ENCODE peak calls at places on chromosomes 13 and 19, in ten cellular contexts. I, F, V, Y, Z, D, P, R, W and N are unnamed samples.

GRCh38 chr19:51799311-51799997 is 4.5 kb downstream of the FPR3 start:
- DNase-seq in I (peak), F (no peak), V (peak), Y (peak), Z (peak), D (peak), P (peak), R (peak), W (peak), N (no peak)

GRCh38 chr19:45172173-45172572 is 5.9 kb downstream of the TRAPPC6A start:
- DNase-seq in I (no peak), F (no peak), V (no peak), Y (no peak), Z (no peak), D (no peak), P (no peak), R (no peak), W (no peak), N (no peak)

GRCh38 chr19:57282011-57282636 is 1.8 kb downstream of the ZNF460 start:
- DNase-seq in I (no peak), F (no peak), V (no peak), Y (no peak), Z (no peak), D (no peak), P (no peak), R (no peak), W (no peak), N (no peak)

GRCh38 chr19:3176715-3177501 is 1.7 kb upstream of the S1PR4 start:
- DNase-seq in I (peak), F (no peak), V (peak), Y (no peak), Z (no peak), D (peak), P (no peak), R (no peak), W (no peak), N (no peak)

GRCh38 chr19:5423567-5424125 is 31.6 kb upstream of the ZNRF4 start:
- DNase-seq in I (no peak), F (no peak), V (no peak), Y (no peak), Z (no peak), D (no peak), P (no peak), R (no peak), W (no peak), N (no peak)

GRCh38 chr19:9566729-9567128 is 17.6 kb downstream of the ZNF121 start:
- DNase-seq in I (no peak), F (no peak), V (no peak), Y (no peak), Z (no peak), D (no peak), P (no peak), R (no peak), W (no peak), N (no peak)

GRCh38 chr13:67117010-67117550 is 113.1 kb downstream of the PCDH9 start:
- DNase-seq in I (no peak), F (no peak), V (peak), Y (no peak), Z (no peak), D (no peak), P (no peak), R (no peak), W (no peak), N (no peak)

GRCh38 chr13:23899555-23899954 is 2.3 kb upstream of the C1QTNF9B start:
- DNase-seq in I (no peak), F (no peak), V (peak), Y (peak), Z (peak), D (peak), P (no peak), R (no peak), W (no peak), N (no peak)

GRCh38 chr19:16623066-16623465 is 4.9 kb downstream of the MED26 start:
- DNase-seq in I (no peak), F (no peak), V (no peak), Y (no peak), Z (no peak), D (no peak), P (no peak), R (no peak), W (no peak), N (no peak)

GRCh38 chr13:23979361-23980159 is 82.3 kb upstream of the C1QTNF9B start:
- DNase-seq in I (peak), F (no peak), V (peak), Y (peak), Z (peak), D (peak), P (no peak), R (peak), W (peak), N (no peak)

DNA sequence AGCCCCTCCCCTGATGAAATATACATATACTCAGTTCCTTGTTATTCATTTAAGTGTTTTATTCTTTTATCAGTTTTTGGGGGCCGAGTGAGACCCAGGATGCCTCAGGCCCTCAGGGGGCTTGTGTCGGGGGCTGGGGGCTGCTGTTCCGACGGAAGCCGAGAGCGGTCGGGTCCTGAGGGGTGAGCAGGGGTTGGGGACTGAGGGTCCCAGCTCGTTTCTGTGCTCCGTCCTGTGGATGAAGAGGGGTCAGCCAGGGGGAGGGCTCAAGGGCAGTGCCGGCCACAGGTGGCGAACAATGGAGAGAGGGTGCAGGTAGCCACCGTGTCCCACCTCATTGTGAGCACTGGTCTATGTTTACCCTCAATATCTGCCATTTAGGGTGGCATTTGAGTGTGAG is 1.9 kb downstream of the PCP2 start:
- DNase-seq in I (no peak), F (no peak), V (no peak), Y (no peak), Z (no peak), D (no peak), P (no peak), R (no peak), W (no peak), N (no peak)
- H3K4me3 ChIP-seq in I (no peak), F (no peak), V (no peak), Y (no peak), Z (no peak), D (no peak), P (no peak), R (no peak), W (no peak), N (no peak)

GRCh38 chr19:12350890-12351197 is 14.6 kb downstream of the ZNF442 start:
- DNase-seq in I (no peak), F (no peak), V (no peak), Y (no peak), Z (no peak), D (peak), P (no peak), R (no peak), W (no peak), N (no peak)
- H3K4me3 ChIP-seq in I (no peak), F (no peak), V (no peak), Y (no peak), Z (no peak), D (no peak), P (no peak), R (no peak), W (no peak), N (no peak)

GRCh38 chr19:11577451-11578341 is at the start of gene ACP5:
- DNase-seq in I (no peak), F (no peak), V (no peak), Y (no peak), Z (peak), D (no peak), P (no peak), R (no peak), W (no peak), N (no peak)
- H3K4me3 ChIP-seq in I (peak), F (peak), V (no peak), Y (no peak), Z (no peak), D (no peak), P (no peak), R (no peak), W (peak), N (no peak)

DNA sequence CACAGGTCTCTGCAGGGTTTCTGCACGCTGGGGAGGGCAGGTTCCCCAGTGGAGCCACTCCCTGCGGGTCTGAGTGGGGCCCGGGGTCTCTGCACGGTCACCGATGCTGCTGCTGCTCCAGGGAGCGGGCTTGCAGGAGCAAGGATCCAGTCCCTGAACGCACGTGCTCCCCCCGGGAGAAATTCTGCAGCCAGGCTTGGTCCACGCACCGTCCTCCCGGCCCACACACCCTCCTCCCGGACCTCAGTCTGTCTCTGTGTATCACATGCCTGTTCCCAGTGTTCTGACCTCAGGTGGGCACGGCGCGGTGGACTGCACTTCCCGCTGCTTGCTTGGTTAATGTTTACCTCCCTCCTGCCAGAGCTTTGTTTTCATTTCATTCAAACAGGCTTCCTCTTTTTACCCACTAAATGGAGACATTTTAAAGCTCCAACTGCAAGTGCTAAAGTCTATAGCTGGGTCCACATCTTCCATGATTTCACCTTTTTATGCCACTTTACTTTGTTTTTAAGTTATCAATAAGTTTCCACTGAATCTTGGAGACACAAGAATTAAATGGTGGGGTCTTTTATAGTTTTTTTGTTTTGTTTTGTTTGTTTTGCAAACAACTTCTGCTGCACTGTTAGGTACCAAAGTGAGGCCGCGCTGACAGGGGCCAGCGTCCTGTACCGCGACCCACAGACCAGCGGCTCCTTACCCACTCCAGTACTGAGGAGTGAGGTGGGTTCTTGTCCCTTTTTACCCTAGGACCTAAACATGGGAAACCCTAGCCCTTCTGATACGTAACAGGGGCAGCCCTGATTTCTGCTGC is 76.0 kb upstream of the MCF2L start:
- DNase-seq in I (peak), F (no peak), V (no peak), Y (peak), Z (no peak), D (no peak), P (no peak), R (no peak), W (no peak), N (no peak)
- H3K4me3 ChIP-seq in I (no peak), F (no peak), V (no peak), Y (no peak), Z (no peak), D (no peak), P (no peak), R (no peak), W (no peak), N (no peak)

GRCh38 chr13:20230913-20231838 is 943 bp downstream of the GJB6 start:
- DNase-seq in I (no peak), F (no peak), V (no peak), Y (no peak), Z (no peak), D (no peak), P (no peak), R (no peak), W (no peak), N (no peak)
- H3K4me3 ChIP-seq in I (peak), F (no peak), V (no peak), Y (no peak), Z (no peak), D (no peak), P (no peak), R (no peak), W (peak), N (no peak)

DNA sequence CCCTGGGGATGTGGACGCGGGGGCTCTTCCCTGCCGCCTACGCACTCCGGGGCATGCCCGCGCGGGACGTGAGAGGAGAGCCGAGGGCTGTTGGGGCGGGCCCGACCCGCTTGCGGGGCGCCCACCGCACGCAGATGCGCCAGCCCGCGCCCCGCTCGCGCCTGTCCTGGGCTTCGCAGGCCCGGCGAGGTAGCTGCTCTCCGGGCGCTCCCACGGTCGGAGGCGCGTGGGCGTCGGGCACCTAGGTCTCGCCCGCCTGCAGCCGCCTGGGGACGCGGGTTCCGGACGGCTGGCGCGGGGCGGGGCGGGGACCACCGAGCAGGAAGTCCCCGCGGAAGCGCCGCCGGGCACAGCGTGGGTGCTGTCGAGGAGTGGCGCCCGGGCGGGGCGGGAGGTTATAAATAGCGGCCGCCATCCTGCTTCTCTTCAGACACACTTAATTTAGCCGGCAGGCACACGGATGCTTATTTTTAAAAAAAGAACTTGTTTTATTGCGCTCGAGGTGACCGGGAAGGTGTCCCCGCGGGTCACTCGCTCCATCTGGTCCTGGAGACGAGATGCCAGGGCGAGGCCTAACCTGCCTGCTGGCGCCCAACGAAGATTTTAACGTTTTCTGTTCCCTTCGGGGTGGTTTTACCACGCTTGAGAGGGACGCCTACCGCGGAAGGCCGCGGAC is 561 bp upstream of the GJA3 start:
- DNase-seq in I (peak), F (no peak), V (no peak), Y (no peak), Z (peak), D (no peak), P (no peak), R (no peak), W (peak), N (no peak)
- H3K4me3 ChIP-seq in I (peak), F (peak), V (peak), Y (peak), Z (no peak), D (peak), P (peak), R (no peak), W (peak), N (peak)

DNA sequence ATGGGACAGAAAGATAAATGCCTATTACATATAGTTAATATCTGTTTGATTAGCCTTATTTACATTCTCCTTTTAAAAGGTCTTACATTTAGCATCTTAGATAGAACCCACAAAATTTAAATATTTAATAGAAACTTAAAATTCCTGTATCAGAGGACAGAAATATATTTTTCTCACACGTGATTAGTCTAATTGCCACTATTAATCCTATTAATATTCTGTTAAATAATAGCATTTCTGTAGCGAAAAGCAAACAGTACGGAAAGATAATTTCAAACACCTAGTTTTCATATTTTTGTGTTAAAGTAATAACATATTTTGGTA is 380 bp upstream of the ZNF30 start:
- DNase-seq in I (no peak), F (no peak), V (no peak), Y (no peak), Z (no peak), D (no peak), P (no peak), R (no peak), W (no peak), N (no peak)
- H3K4me3 ChIP-seq in I (peak), F (peak), V (no peak), Y (no peak), Z (peak), D (peak), P (peak), R (no peak), W (peak), N (peak)

DNA sequence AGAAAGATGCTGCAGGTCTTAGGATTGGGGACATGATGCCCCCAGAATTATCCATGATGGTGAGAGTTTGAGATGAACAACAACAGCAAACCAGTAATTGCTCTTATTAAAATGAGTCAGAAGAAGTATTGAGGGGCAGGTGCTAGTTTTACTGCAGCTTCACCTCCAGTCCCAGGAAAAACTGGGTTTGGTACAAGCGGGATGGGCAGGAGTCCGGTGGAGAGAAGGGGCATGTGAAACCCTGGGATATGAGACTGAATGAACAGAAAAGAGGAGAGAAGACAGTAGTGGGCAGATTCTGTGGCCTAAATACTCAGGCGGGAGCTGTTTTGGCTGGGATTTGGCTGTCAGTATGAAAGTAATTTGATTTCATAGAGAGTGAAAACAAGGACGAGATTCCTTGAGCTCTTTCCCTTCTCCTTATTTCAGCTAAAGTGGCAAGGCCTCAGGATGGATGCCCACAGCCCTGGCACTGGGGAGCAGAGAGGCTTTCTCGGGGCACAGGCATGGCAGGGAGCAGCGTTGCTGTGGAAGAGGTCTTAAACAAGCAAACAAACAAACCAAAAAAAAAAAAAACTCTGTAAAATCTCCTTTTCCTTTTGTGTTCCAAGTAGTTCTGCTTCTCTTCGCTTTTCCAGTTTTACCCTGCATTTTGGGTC is 30.7 kb downstream of the NFIX start:
- DNase-seq in I (no peak), F (no peak), V (no peak), Y (peak), Z (no peak), D (no peak), P (no peak), R (no peak), W (no peak), N (no peak)
- H3K4me3 ChIP-seq in I (peak), F (no peak), V (peak), Y (peak), Z (peak), D (peak), P (peak), R (peak), W (peak), N (peak)

GRCh38 chr13:114147803-114148520 is 15.5 kb upstream of the RASA3 start:
- DNase-seq in I (no peak), F (no peak), V (no peak), Y (no peak), Z (peak), D (no peak), P (no peak), R (no peak), W (no peak), N (no peak)
- H3K4me3 ChIP-seq in I (no peak), F (no peak), V (no peak), Y (no peak), Z (no peak), D (no peak), P (no peak), R (no peak), W (no peak), N (no peak)